ENCODE peak calls at places on chromosome 22, in ten cellular contexts. S is cardiac muscle cell; V is CD4-positive, CD25-positive, alpha-beta regulatory T cell; L is cardiac fibroblast; Q is lower lobe of right lung; M is adrenal gland; N is brain microvascular endothelial cell; Y is A673; J is SK-N-SH; H is neural progenitor cell. B is an unnamed sample.

GRCh38 chr22:44024288-44024908 is at the start of gene PARVB:
- DNase-seq in S (peak; percentile 47), V (peak; percentile 36), L (no peak), Q (peak; percentile 51), M (no peak), N (no peak), Y (peak; percentile 13), J (peak; percentile 84), H (peak; percentile 45), B (peak; percentile 81)

GRCh38 chr22:42949159-42949558 is 65.8 kb downstream of the PACSIN2 start:
- DNase-seq in S (no peak), V (no peak), L (peak; percentile 78), Q (no peak), M (no peak), N (peak; percentile 51), Y (no peak), J (no peak), H (no peak), B (no peak)

GRCh38 chr22:23763579-23764331 is 965 bp downstream of the C22orf15 start:
- DNase-seq in S (peak; percentile 44), V (peak; percentile 55), L (no peak), Q (peak; percentile 73), M (no peak), N (no peak), Y (peak; percentile 74), J (peak; percentile 25), H (peak; percentile 45), B (peak; percentile 88)

GRCh38 chr22:23375031-23375827 is 194.9 kb downstream of the BCR start:
- DNase-seq in S (no peak), V (no peak), L (no peak), Q (no peak), M (no peak), N (no peak), Y (no peak), J (no peak), H (no peak), B (no peak)

GRCh38 chr22:29528144-29528543 is 25.4 kb downstream of the THOC5 start:
- DNase-seq in S (no peak), V (no peak), L (no peak), Q (no peak), M (no peak), N (no peak), Y (no peak), J (no peak), H (no peak), B (no peak)

GRCh38 chr22:27975381-27976013 is 56.4 kb upstream of the PITPNB start:
- DNase-seq in S (no peak), V (no peak), L (no peak), Q (no peak), M (no peak), N (no peak), Y (no peak), J (no peak), H (no peak), B (no peak)

GRCh38 chr22:34334893-34335292 is 414.6 kb upstream of the LARGE1 start:
- DNase-seq in S (no peak), V (peak; percentile 5), L (no peak), Q (no peak), M (no peak), N (no peak), Y (no peak), J (no peak), H (no peak), B (no peak)

GRCh38 chr22:47374273-47374771 is 611.9 kb downstream of the TBC1D22A start:
- DNase-seq in S (no peak), V (no peak), L (no peak), Q (peak; percentile 20), M (no peak), N (no peak), Y (no peak), J (no peak), H (no peak), B (no peak)

GRCh38 chr22:43919106-43919965 is 4.3 kb upstream of the PNPLA3 start:
- DNase-seq in S (no peak), V (no peak), L (no peak), Q (no peak), M (no peak), N (peak; percentile 51), Y (no peak), J (peak; percentile 12), H (no peak), B (no peak)

GRCh38 chr22:29879738-29880137 is 3.2 kb upstream of the MTMR3 start:
- DNase-seq in S (no peak), V (peak; percentile 10), L (no peak), Q (no peak), M (no peak), N (no peak), Y (peak; percentile 34), J (peak; percentile 20), H (no peak), B (no peak)

GRCh38 chr22:29883831-29884139 is 811 bp downstream of the MTMR3 start:
- DNase-seq in S (no peak), V (no peak), L (no peak), Q (no peak), M (no peak), N (peak; percentile 7), Y (no peak), J (no peak), H (no peak), B (no peak)

GRCh38 chr22:32661737-32662586 is 139.5 kb upstream of the TIMP3 start:
- DNase-seq in S (no peak), V (no peak), L (peak; percentile 52), Q (no peak), M (no peak), N (peak; percentile 53), Y (no peak), J (no peak), H (no peak), B (no peak)

GRCh38 chr22:44894782-44895181 is 115.0 kb downstream of the PHF21B start:
- DNase-seq in S (no peak), V (no peak), L (no peak), Q (no peak), M (no peak), N (no peak), Y (no peak), J (no peak), H (no peak), B (peak; percentile 59)

GRCh38 chr22:47198801-47199251 is 436.4 kb downstream of the TBC1D22A start:
- DNase-seq in S (no peak), V (no peak), L (no peak), Q (no peak), M (peak; percentile 25), N (no peak), Y (no peak), J (peak; percentile 27), H (no peak), B (peak; percentile 43)

DNA sequence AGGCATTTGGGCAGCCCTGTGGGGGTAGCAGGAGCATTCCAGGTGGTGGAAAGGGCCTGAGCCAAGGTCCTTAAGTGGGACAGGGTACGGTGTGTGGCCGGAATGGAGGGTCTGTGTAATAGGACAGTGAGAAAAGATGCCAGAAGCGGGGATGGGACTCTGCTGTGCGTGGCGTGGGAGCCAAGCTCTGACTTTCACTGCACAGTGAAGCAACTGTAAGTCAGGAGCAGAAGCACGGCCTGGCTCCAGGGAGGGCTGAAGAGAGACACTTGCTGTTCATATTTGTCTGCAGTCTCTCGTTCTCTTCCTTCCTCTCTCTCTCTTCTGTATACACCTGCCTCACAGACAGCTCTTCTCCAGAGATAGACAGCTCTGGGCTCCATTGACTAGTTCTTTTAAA is 1.9 kb downstream of the IL17RA start:
- DNase-seq in S (no peak), V (peak; percentile 38), L (no peak), Q (no peak), M (peak; percentile 47), N (no peak), Y (no peak), J (no peak), H (no peak), B (no peak)
- H3K4me3 ChIP-seq in S (no peak overlapping the region), V (peak overlapping the region; percentile 82), L (no peak overlapping the region), Q (peak overlapping the region; percentile 91), M (no peak overlapping the region), N (no peak overlapping the region), Y (no peak overlapping the region), J (no peak overlapping the region), H (no peak overlapping the region), B (no peak overlapping the region)

DNA sequence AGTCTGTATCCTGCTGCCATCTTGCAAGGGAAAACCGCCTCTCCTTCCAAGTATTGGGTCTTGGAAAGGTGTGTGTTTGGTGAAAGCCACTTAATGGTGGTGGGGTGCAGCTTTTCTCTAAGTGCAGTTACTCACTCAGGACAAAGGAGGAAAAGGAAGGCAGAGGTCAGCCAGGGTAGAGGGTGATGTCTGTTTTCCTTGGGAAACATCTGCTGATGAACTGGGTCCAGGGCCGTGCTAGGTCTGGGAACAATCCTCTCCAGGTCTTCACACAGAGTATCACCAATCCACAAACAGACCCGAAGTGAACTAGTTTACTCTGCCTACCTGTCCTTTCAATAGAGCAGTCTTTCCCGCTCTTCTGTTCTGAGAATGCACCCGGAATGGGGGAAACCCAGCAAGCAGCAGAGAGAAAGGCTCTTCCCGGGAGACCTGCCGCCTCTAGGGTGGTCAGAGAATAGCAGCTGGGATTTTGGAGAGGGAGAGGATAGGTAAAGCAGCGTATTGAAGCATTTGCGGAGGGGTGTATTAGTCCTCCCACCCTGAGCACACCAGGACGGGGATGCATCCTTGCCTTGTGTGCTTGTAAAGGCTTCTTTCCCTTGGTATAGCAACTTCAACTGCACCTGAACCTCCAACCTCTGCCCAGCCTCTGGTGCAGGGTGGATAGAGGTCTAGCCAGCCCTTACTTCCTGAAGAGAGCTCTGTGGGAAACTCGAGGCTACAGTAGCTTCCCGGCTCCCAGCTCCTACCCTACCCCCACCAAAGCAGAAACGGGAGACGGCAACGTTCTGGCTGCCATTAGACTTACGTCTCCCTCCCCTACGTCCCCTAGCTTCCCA is 20.7 kb downstream of the LHFPL7 start:
- DNase-seq in S (no peak), V (no peak), L (no peak), Q (no peak), M (no peak), N (peak; percentile 2), Y (no peak), J (no peak), H (peak; percentile 12), B (peak; percentile 76)
- H3K4me3 ChIP-seq in S (no peak overlapping the region), V (no peak overlapping the region), L (no peak overlapping the region), Q (no peak overlapping the region), M (no peak overlapping the region), N (no peak overlapping the region), Y (no peak overlapping the region), J (no peak overlapping the region), H (no peak overlapping the region), B (no peak overlapping the region)

DNA sequence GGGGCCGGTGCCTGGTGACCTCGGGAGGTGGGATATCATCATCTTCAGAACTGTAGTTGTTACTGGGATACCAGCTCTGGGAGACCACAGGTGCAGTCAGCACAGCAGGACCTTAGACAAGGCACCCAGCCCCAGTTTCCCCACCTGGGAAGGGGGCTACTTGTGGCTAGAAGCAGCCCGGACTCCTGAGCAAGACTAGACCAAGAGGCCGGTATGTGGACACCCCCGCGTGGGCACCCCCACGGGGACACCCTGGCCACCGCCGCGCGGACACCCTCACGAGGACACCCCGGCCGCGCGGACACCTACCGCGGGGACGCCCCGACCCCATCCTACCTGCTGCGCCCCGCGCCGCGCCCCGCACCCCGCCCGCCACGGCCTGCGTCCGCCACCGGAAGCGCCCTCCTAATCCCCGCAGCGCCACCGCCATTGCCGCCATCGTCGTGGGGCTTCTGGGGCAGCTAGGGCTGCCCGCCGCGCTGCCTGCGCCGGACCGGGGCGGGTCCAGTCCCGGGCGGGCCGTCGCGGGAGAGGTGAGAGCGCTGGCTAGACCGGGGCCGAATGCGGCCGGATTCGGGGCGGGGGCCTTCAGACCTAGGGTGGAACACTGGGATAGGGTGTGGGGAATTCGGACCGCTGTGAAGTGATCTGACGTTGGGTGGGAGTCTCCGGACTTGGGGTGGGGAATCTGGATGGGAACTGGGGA is at the start of the genes COMT and TXNRD2:
- DNase-seq in S (peak; percentile 65), V (peak; percentile 81), L (peak; percentile 72), Q (peak; percentile 82), M (no peak), N (peak; percentile 28), Y (peak; percentile 78), J (peak; percentile 96), H (no peak), B (peak; percentile 60)
- H3K4me3 ChIP-seq in S (peak within 1 kb of the TSS; percentile 43), V (peak within 1 kb of the TSS; percentile 87), L (peak within 1 kb of the TSS; percentile 80), Q (peak within 1 kb of the TSS; percentile 83), M (peak within 1 kb of the TSS; percentile 46), N (peak within 1 kb of the TSS; percentile 79), Y (peak within 1 kb of the TSS; percentile 81), J (peak within 1 kb of the TSS; percentile 75), H (no peak within 1 kb of the TSS), B (peak within 1 kb of the TSS; percentile 37)

GRCh38 chr22:39171623-39172264 is 19.3 kb upstream of the CBX7 start:
- DNase-seq in S (no peak), V (no peak), L (no peak), Q (no peak), M (peak; percentile 52), N (no peak), Y (no peak), J (no peak), H (no peak), B (peak; percentile 69)
- H3K4me3 ChIP-seq in S (no peak overlapping the region), V (no peak overlapping the region), L (no peak overlapping the region), Q (no peak overlapping the region), M (no peak overlapping the region), N (no peak overlapping the region), Y (no peak overlapping the region), J (no peak overlapping the region), H (no peak overlapping the region), B (no peak overlapping the region)

B was measured in H7.